ENCODE peak calls at places on chromosomes 12 and 14, in six cellular contexts. Z is GM23338, P is neural progenitor cell, C is OCI-LY7, Q is HCT116, O is GM23248. F is an unnamed sample.
A peak's percentile ranks its signal among the peaks of the same experiment; 100 is the strongest.

GRCh38 chr14:75911883-75912282 is 69.9 kb downstream of the TGFB3 start:
- DNase-seq in Z (peak; percentile 81), P (peak; percentile 89), C (no peak), Q (no peak), O (no peak), F (no peak)

GRCh38 chr14:66228267-66228970 is 257.8 kb upstream of the CCDC196 start:
- DNase-seq in Z (no peak), P (no peak), C (no peak), Q (peak; percentile 3), O (peak; percentile 55), F (peak; percentile 79)

GRCh38 chr12:80946591-80946990 is 8.9 kb upstream of the LIN7A start:
- DNase-seq in Z (no peak), P (no peak), C (no peak), Q (no peak), O (peak; percentile 40), F (peak; percentile 16)

GRCh38 chr14:53032161-53032803 is 81.4 kb upstream of the FERMT2 start:
- DNase-seq in Z (no peak), P (peak; percentile 34), C (no peak), Q (peak; percentile 40), O (peak; percentile 92), F (peak; percentile 96)

GRCh38 chr12:122825773-122826724 is 9.2 kb upstream of the HIP1R start:
- DNase-seq in Z (peak; percentile 61), P (peak; percentile 39), C (no peak), Q (no peak), O (peak; percentile 32), F (peak; percentile 45)

GRCh38 chr12:22415342-22416309 is 81.1 kb upstream of the ST8SIA1 start:
- DNase-seq in Z (no peak), P (no peak), C (no peak), Q (no peak), O (peak; percentile 2), F (peak; percentile 94)

GRCh38 chr14:85279407-85279806 is 250.5 kb upstream of the FLRT2 start:
- DNase-seq in Z (no peak), P (no peak), C (no peak), Q (no peak), O (no peak), F (no peak)

GRCh38 chr12:16950041-16950677 is 344.2 kb upstream of the LMO3 start:
- DNase-seq in Z (peak; percentile 59), P (peak; percentile 76), C (no peak), Q (no peak), O (no peak), F (no peak)

GRCh38 chr12:119412811-119413794 is 78.6 kb downstream of the CCDC60 start:
- DNase-seq in Z (peak; percentile 91), P (peak; percentile 83), C (peak; percentile 47), Q (peak; percentile 56), O (peak; percentile 58), F (peak; percentile 74)

GRCh38 chr12:95322335-95322734 is 104.7 kb downstream of the VEZT start:
- DNase-seq in Z (no peak), P (no peak), C (no peak), Q (no peak), O (peak; percentile 13), F (no peak)

GRCh38 chr12:27859648-27860047 is 79.6 kb upstream of the MANSC4 start:
- DNase-seq in Z (peak; percentile 27), P (no peak), C (no peak), Q (no peak), O (no peak), F (peak; percentile 32)

GRCh38 chr12:128982134-128982533 is 128.9 kb downstream of the GLT1D1 start:
- DNase-seq in Z (no peak), P (no peak), C (no peak), Q (no peak), O (no peak), F (no peak)

GRCh38 chr12:65536876-65537661 is 258.6 kb downstream of the MSRB3 start:
- DNase-seq in Z (no peak), P (no peak), C (no peak), Q (peak; percentile 100), O (peak; percentile 98), F (peak; percentile 99)

GRCh38 chr12:96195845-96196451 is 1.8 kb downstream of the ELK3 start:
- DNase-seq in Z (peak; percentile 22), P (peak; percentile 75), C (no peak), Q (no peak), O (peak; percentile 81), F (peak; percentile 65)

GRCh38 chr14:101444116-101444515 is 117.2 kb upstream of the DIO3 start:
- DNase-seq in Z (no peak), P (no peak), C (no peak), Q (no peak), O (peak; percentile 72), F (peak; percentile 87)

GRCh38 chr12:69872804-69873203 is 47.8 kb downstream of the MYRFL start:
- DNase-seq in Z (no peak), P (no peak), C (no peak), Q (no peak), O (peak; percentile 32), F (peak; percentile 18)

GRCh38 chr14:60064491-60065072 is 27.1 kb upstream of the PCNX4 start:
- DNase-seq in Z (peak; percentile 37), P (peak; percentile 18), C (peak; percentile 59), Q (peak; percentile 12), O (peak; percentile 57), F (peak; percentile 87)

GRCh38 chr12:41709463-41710285 is 435.0 kb downstream of the GXYLT1 start:
- DNase-seq in Z (peak; percentile 8), P (no peak), C (no peak), Q (no peak), O (peak; percentile 1), F (no peak)

DNA sequence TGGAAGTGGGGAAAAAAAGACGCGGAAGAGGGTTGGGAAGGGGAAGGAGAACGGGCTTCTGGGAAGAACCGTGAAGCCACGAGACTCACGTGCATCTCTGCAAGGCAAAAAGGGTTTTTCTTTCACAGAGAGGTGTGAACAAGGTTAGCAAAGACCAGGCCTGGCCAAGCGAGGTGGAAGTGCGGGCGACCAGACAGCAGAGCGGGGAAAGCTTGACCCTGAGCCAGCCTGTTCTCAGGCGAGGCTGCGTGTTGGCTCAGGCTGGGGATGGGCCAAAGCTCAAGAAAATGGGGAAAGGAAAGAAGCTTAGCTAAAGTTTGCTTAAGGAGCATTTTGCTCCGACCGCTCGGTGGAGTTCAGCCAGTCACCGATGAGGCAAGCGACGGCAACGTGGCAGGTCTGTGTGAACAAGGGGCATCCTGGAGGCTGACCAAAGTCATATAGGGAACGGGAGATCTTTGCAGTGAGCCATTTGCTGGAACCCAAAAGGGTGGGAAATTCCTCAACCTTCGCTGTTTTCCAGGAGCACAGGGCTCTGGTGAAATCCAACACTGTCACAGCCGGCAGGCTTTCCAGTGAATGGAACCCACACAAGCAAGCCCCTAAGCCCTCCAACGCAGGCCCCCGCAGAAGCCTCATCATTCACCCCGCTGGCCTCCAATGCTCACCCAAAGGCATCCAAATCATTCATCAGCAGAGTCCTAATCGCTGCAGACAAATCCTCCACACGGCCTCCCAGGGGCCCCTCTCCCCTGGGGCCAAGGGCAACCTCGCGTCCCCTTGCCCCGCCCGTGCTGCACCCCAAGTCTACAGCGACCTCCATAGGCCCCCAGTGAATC is 793 bp downstream of the ZNF605 start:
- DNase-seq in Z (peak; percentile 52), P (peak; percentile 64), C (peak; percentile 5), Q (no peak), O (peak; percentile 84), F (peak; percentile 69)
- TF ChIP-seq EZH2phosphoT487 in Z (no peak), P (no peak), C (no peak), Q (no peak), O (no peak), F (no peak)

GRCh38 chr12:2691340-2692111 is 103.2 kb upstream of the FKBP4 start:
- DNase-seq in Z (peak; percentile 72), P (peak; percentile 72), C (peak; percentile 3), Q (peak; percentile 4), O (no peak), F (no peak)
- TF ChIP-seq EZH2phosphoT487 in Z (no peak), P (no peak), C (no peak), Q (no peak), O (no peak), F (peak; percentile 32)

GRCh38 chr12:24561411-24561871 is 387.5 kb downstream of the BCAT1 start:
- DNase-seq in Z (peak; percentile 76), P (peak; percentile 56), C (no peak), Q (no peak), O (peak; percentile 36), F (no peak)

GRCh38 chr12:24560192-24560591 is 388.7 kb downstream of the BCAT1 start:
- DNase-seq in Z (no peak), P (no peak), C (no peak), Q (no peak), O (no peak), F (no peak)

GRCh38 chr12:24560867-24561266 is 388.0 kb downstream of the BCAT1 start:
- DNase-seq in Z (peak; percentile 17), P (peak; percentile 14), C (no peak), Q (no peak), O (peak; percentile 7), F (no peak)

GRCh38 chr12:24562761-24563392 is 386.0 kb downstream of the BCAT1 start:
- DNase-seq in Z (peak; percentile 56), P (peak; percentile 72), C (no peak), Q (no peak), O (peak; percentile 40), F (no peak)

DNA sequence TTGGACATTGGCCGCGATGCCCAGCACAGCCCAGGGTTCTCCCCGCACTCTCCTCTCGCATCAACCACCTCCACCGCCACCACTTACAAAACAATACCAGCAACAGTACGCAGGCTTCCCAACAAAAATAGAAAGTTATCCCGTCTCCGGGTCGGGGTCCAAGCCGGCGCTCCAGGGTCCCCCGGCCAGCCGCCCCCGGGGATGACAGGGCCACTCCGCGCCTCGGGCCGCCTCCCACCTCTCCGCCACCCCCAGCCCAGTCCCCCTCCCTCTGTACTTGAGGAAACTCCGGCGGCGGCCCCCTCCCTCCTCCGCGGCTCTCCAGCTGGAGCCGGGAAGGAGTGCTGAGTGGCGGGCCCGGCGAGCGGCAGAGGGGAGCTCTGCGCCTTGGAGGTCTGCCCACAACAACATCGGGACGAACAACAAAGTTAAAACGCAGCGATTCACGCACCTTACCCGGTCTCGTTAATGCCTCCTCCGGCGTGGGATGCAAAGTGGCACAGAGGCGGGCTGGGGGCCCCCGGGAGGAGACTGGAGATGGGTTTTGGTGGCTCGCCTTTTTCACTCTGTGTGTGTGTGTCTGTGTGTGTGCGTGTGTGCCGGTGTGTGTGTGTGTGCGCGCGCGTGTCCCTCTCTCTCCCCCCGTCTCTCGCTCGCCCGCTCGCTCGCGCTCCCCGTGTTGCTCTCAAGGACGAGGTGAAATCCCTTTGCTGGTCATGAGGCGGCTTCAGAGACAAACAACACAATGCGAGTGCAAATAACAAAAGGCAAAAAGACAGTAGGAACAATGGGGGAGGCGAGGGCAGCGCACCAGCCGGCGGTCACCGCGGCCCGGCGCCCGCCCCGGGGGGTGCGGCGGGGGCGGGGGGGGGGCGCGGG is 386.8 kb downstream of the BCAT1 start:
- DNase-seq in Z (peak; percentile 88), P (peak; percentile 84), C (no peak), Q (no peak), O (peak; percentile 50), F (no peak)
- TF ChIP-seq EZH2phosphoT487 in Z (no peak), P (no peak), C (no peak), Q (no peak), O (no peak), F (no peak)

DNA sequence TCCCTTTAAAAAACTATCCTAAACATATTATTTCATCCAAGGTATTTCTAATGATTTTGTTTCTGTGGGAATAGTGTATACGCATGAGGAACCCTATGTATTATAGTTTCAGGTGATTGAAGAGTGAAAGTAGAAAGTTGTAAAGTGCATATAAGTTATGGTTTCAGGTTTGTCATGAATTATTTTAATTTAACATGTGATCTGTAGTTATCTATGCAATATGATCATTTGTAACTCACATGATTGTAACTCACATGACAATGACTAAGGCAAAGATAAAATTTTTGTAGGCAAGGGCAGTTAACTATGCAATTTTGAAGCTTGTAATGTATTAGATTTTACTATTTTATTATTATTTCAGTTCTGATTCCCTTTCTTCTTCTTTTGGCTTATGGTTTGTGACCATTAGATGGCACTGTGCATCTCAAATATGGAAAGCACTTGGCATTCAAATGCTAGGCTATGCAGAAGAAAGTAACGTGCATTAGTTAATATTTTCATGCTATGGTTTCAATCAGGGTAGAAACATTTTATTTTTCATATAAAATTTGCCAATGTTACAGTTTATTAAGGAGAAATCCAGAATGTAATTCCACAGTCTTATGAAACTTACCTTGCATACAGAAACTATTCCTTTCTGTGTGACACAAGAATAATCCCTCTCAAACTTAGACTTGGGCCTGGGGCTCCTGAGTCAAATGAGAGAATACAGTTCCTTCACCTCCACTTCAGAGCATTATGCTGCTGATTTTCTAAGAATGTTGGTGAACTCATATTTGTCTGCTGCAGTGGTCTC is 15.8 kb upstream of the TMEM30B start:
- DNase-seq in Z (peak; percentile 49), P (no peak), C (peak; percentile 42), Q (peak; percentile 27), O (peak; percentile 67), F (peak; percentile 87)
- TF ChIP-seq EZH2phosphoT487 in Z (no peak), P (no peak), C (no peak), Q (no peak), O (no peak), F (no peak)